ENCODE peak calls at places on chromosomes 11 and 22, in six cellular contexts. R is substantia nigra, P is cardiac muscle cell, E is fibroblast of lung, T is DND-41, D is PC-3. X is an unnamed sample.
A peak's percentile ranks its signal among the peaks of the same experiment; 100 is the strongest.

GRCh38 chr11:63610604-63611394 is 3.4 kb downstream of the PLAAT3 start:
- DNase-seq in R (no peak), P (no peak), E (no peak), T (no peak), D (no peak), X (no peak)

GRCh38 chr11:75790986-75791385 is 22.4 kb downstream of the DGAT2 start:
- DNase-seq in R (no peak), P (no peak), E (no peak), T (no peak), D (peak; percentile 69), X (no peak)

GRCh38 chr11:42329930-42330555 is 870.6 kb upstream of the LRRC4C start:
- DNase-seq in R (no peak), P (no peak), E (no peak), T (no peak), D (peak; percentile 4), X (no peak)

GRCh38 chr11:64146036-64146943 is 19.6 kb downstream of the MACROD1 start:
- DNase-seq in R (peak; percentile 29), P (peak; percentile 65), E (peak; percentile 35), T (peak; percentile 71), D (peak; percentile 64), X (no peak)

GRCh38 chr11:67095214-67095507 is 23.9 kb upstream of the KDM2A start:
- DNase-seq in R (no peak), P (no peak), E (no peak), T (no peak), D (no peak), X (no peak)

GRCh38 chr11:75766449-75767227 is 1.9 kb upstream of the DGAT2 start:
- DNase-seq in R (no peak), P (no peak), E (no peak), T (no peak), D (no peak), X (no peak)

GRCh38 chr11:88434333-88434976 is 96.9 kb upstream of the CTSC start:
- DNase-seq in R (no peak), P (no peak), E (no peak), T (peak; percentile 26), D (peak; percentile 19), X (no peak)

GRCh38 chr11:112128483-112129121 is 35.3 kb downstream of the IL18 start:
- DNase-seq in R (peak; percentile 52), P (no peak), E (peak; percentile 79), T (no peak), D (peak; percentile 97), X (no peak)

GRCh38 chr11:57940044-57940781 is 83.5 kb upstream of the OR9Q1 start:
- DNase-seq in R (no peak), P (no peak), E (no peak), T (no peak), D (no peak), X (no peak)

GRCh38 chr22:40019681-40020080 is 24.9 kb downstream of the FAM83F start:
- DNase-seq in R (no peak), P (no peak), E (no peak), T (no peak), D (no peak), X (no peak)

GRCh38 chr11:110242188-110242587 is 54.2 kb downstream of the RDX start:
- DNase-seq in R (no peak), P (no peak), E (no peak), T (no peak), D (no peak), X (no peak)

GRCh38 chr11:57499413-57499982 is 16.0 kb downstream of the SLC43A1 start:
- DNase-seq in R (peak; percentile 89), P (peak; percentile 98), E (peak; percentile 94), T (no peak), D (peak; percentile 92), X (peak; percentile 80)

GRCh38 chr11:125371451-125371935 is 124.6 kb downstream of the FEZ1 start:
- DNase-seq in R (no peak), P (peak; percentile 28), E (no peak), T (no peak), D (no peak), X (no peak)

GRCh38 chr11:115193931-115194797 is 310.1 kb downstream of the CADM1 start:
- DNase-seq in R (no peak), P (peak; percentile 42), E (no peak), T (no peak), D (no peak), X (no peak)

GRCh38 chr11:105181521-105181920 is 42.0 kb upstream of the CARD18 start:
- DNase-seq in R (no peak), P (no peak), E (peak; percentile 70), T (no peak), D (no peak), X (no peak)

GRCh38 chr11:128516467-128516778 is 70.9 kb downstream of the ETS1 start:
- DNase-seq in R (no peak), P (no peak), E (no peak), T (no peak), D (no peak), X (no peak)

GRCh38 chr22:42272431-42273004 is 2.1 kb upstream of the TCF20 start:
- DNase-seq in R (no peak), P (no peak), E (no peak), T (no peak), D (no peak), X (no peak)

GRCh38 chr22:17774928-17775675 is 833 bp upstream of the BID start:
- DNase-seq in R (no peak), P (no peak), E (no peak), T (no peak), D (no peak), X (no peak)

GRCh38 chr22:46046299-46046685 is 69.3 kb upstream of the WNT7B start:
- DNase-seq in R (no peak), P (no peak), E (no peak), T (no peak), D (no peak), X (no peak)

GRCh38 chr11:96246718-96247540 is 96.1 kb downstream of the MAML2 start:
- DNase-seq in R (no peak), P (no peak), E (peak; percentile 63), T (no peak), D (peak; percentile 67), X (no peak)

GRCh38 chr11:36464720-36465119 is 45.4 kb downstream of the TRAF6 start:
- DNase-seq in R (no peak), P (no peak), E (no peak), T (no peak), D (no peak), X (no peak)

GRCh38 chr11:37511425-37511933 is 913.4 kb upstream of the RAG2 start:
- DNase-seq in R (no peak), P (no peak), E (peak; percentile 74), T (no peak), D (peak; percentile 65), X (no peak)

GRCh38 chr22:46102752-46103151 is 47.6 kb upstream of the PPARA start:
- DNase-seq in R (no peak), P (no peak), E (no peak), T (no peak), D (no peak), X (no peak)

GRCh38 chr22:49333206-49333605 is 494.5 kb downstream of the BRD1 start:
- DNase-seq in R (no peak), P (no peak), E (no peak), T (no peak), D (no peak), X (no peak)

GRCh38 chr22:23183107-23183698 is 2.9 kb downstream of the BCR start:
- DNase-seq in R (peak; percentile 75), P (peak; percentile 86), E (peak; percentile 59), T (peak; percentile 16), D (peak; percentile 47), X (no peak)
- H3K27ac ChIP-seq in R (peak overlapping the region; percentile 49), P (peak overlapping the region; percentile 23), E (no peak overlapping the region), T (peak overlapping the region; percentile 58), D (peak overlapping the region; percentile 8), X (peak overlapping the region; percentile 20)

DNA sequence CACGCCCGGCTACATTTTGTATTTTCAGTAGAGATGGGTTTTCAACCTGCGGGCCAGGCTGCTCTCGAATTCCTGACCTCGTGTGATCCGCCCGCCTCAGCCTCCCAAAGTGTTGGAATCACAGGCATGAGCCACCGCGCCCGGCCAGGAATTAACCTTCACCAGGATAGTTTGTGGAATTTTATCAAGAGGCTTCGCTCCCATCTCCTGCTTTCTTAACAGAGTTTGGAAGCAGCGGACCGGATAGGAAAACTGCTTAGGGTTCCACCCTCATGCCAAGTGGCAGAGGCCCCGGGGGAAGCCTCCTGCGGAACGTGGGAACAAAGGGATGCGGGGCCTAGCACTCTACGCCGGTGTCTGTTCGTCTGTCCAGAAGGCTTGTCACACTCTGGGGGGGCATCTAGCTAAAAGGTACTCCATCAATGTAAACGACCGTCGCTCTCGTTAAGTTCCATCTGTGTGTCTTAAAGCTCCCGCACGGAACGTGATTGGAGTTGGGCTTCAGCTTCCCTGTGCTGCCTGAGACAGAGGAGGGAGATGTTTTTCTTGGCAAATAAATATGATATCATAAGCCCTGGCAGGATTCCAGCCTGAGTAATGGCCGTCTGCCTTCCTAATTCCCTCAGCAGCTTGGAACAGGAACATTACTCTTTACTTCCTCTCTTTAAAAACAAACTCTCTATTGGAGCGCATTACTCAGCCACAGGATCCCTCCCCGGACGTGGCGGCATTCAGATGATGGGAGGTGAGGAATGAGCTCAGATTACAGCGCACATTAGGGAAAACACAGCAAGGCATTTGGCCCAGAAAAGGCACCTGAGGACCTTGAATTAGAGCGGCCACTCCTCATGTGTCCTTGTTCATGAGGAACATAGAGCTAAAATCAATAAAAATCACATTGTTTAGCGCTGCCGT is 230.2 kb downstream of the ST3GAL4 start:
- DNase-seq in R (no peak), P (no peak), E (peak; percentile 94), T (no peak), D (peak; percentile 93), X (peak; percentile 12)
- H3K27ac ChIP-seq in R (no peak overlapping the region), P (no peak overlapping the region), E (peak overlapping the region; percentile 70), T (no peak overlapping the region), D (no peak overlapping the region), X (no peak overlapping the region)

GRCh38 chr11:19472679-19473078 is 231.9 kb upstream of the E2F8 start:
- DNase-seq in R (no peak), P (no peak), E (no peak), T (no peak), D (no peak), X (no peak)

GRCh38 chr11:19466314-19466713 is 225.6 kb upstream of the E2F8 start:
- DNase-seq in R (no peak), P (no peak), E (no peak), T (no peak), D (no peak), X (no peak)

DNA sequence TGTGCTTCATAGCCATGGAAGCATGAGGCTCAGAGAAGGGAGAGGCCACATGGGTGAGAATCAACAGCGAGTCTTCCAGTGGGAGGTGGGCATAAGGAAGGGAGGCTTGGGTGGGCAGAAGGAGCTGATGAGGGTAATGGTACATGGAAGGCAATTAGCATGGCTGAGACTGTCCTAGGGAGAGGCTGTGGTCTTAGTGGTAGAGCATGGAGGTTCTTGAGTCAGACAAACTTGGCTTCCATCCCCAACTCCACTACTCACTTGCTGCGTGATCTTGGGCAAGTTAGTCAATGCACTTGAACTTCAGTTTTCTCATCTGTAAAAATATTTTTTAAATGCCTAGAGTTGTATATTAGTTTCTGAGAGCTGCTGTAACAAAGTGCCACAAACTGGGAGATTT is 227.2 kb upstream of the E2F8 start:
- DNase-seq in R (no peak), P (no peak), E (no peak), T (no peak), D (no peak), X (no peak)
- H3K27ac ChIP-seq in R (no peak overlapping the region), P (no peak overlapping the region), E (no peak overlapping the region), T (no peak overlapping the region), D (no peak overlapping the region), X (no peak overlapping the region)

DNA sequence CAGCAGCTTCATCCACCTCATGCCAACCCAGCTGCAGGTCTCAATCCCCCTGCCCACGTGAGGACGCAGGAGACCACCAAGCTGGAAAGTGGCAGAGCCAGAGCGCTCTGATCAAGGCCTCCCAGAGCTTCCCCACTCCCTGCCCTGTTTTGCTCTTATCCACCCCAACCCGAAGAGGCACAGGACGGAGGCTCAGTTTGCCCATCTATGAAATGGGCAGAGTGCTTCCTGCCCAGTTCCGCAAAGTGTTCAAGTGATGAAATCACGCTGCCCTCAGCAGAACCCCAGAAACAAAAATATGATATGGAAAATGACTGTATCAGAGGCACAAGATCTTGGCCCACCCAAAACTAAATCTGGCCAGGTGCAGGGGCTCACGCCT is 7.9 kb downstream of the LGALS2 start:
- DNase-seq in R (no peak), P (no peak), E (no peak), T (no peak), D (no peak), X (no peak)
- H3K27ac ChIP-seq in R (no peak overlapping the region), P (no peak overlapping the region), E (no peak overlapping the region), T (no peak overlapping the region), D (no peak overlapping the region), X (no peak overlapping the region)

X was measured in thoracic aorta.